ENCODE peak calls at places on chromosomes 7 and 10, in ten cellular contexts. A, Q, W, O, Y, S, M, I, H and P are unnamed samples.

GRCh38 chr10:47019546-47019945 is 108.3 kb downstream of the PTPN20 start:
- DNase-seq in A (no peak), Q (no peak), W (no peak), O (no peak), Y (no peak), S (no peak), M (no peak), I (no peak), H (no peak), P (no peak)

GRCh38 chr7:67621704-67622103 is 625.1 kb downstream of the TYW1 start:
- DNase-seq in A (no peak), Q (no peak), W (no peak), O (no peak), Y (no peak), S (no peak), M (no peak), I (no peak), H (no peak), P (no peak)

GRCh38 chr7:35424869-35425495 is 171.1 kb upstream of the TBX20 start:
- DNase-seq in A (peak; percentile 71), Q (peak; percentile 73), W (no peak), O (peak; percentile 65), Y (no peak), S (no peak), M (peak; percentile 75), I (peak; percentile 51), H (peak; percentile 53), P (peak; percentile 1)

GRCh38 chr10:83862723-83863122 is 276.6 kb upstream of the GHITM start:
- DNase-seq in A (no peak), Q (no peak), W (no peak), O (no peak), Y (no peak), S (no peak), M (no peak), I (no peak), H (no peak), P (no peak)

GRCh38 chr10:6671976-6672375 is 91.9 kb upstream of the PRKCQ start:
- DNase-seq in A (no peak), Q (no peak), W (no peak), O (no peak), Y (no peak), S (no peak), M (peak; percentile 48), I (no peak), H (peak; percentile 19), P (no peak)

GRCh38 chr10:120854388-120854787 is 3.2 kb downstream of the WDR11 start:
- DNase-seq in A (no peak), Q (no peak), W (no peak), O (no peak), Y (no peak), S (no peak), M (no peak), I (no peak), H (no peak), P (no peak)

GRCh38 chr7:100128602-100128963 is 1.8 kb downstream of the MBLAC1 start:
- DNase-seq in A (no peak), Q (no peak), W (no peak), O (no peak), Y (no peak), S (no peak), M (no peak), I (no peak), H (no peak), P (no peak)

GRCh38 chr10:103504181-103504783 is 10.8 kb downstream of the NEURL1 start:
- DNase-seq in A (peak; percentile 67), Q (peak; percentile 25), W (no peak), O (peak; percentile 34), Y (no peak), S (no peak), M (peak; percentile 93), I (no peak), H (peak; percentile 94), P (peak; percentile 39)

GRCh38 chr10:94066411-94066810 is 72.7 kb downstream of the PLCE1 start:
- DNase-seq in A (peak; percentile 78), Q (peak; percentile 60), W (no peak), O (no peak), Y (no peak), S (no peak), M (peak; percentile 66), I (no peak), H (peak; percentile 21), P (no peak)

GRCh38 chr7:149104749-149105148 is 14.2 kb upstream of the ZNF786 start:
- DNase-seq in A (no peak), Q (no peak), W (no peak), O (no peak), Y (no peak), S (no peak), M (no peak), I (no peak), H (no peak), P (no peak)

GRCh38 chr7:108452707-108453106 is 3.5 kb downstream of the NRCAM start:
- DNase-seq in A (peak; percentile 54), Q (peak; percentile 58), W (no peak), O (no peak), Y (no peak), S (no peak), M (peak; percentile 64), I (peak; percentile 58), H (peak; percentile 69), P (no peak)

GRCh38 chr7:13628231-13629001 is 361.1 kb downstream of the ETV1 start:
- DNase-seq in A (peak; percentile 9), Q (peak; percentile 52), W (no peak), O (no peak), Y (no peak), S (peak; percentile 6), M (peak; percentile 2), I (no peak), H (no peak), P (peak; percentile 44)

GRCh38 chr10:68067029-68067428 is 8.1 kb downstream of the HERC4 start:
- DNase-seq in A (peak; percentile 37), Q (no peak), W (no peak), O (no peak), Y (no peak), S (no peak), M (no peak), I (no peak), H (no peak), P (no peak)

GRCh38 chr7:80876894-80877414 is 41.9 kb downstream of the SEMA3C start:
- DNase-seq in A (peak; percentile 67), Q (peak; percentile 66), W (no peak), O (no peak), Y (no peak), S (no peak), M (no peak), I (no peak), H (no peak), P (peak; percentile 66)

GRCh38 chr10:85864866-85865526 is 501.6 kb downstream of the GRID1 start:
- DNase-seq in A (no peak), Q (no peak), W (no peak), O (no peak), Y (no peak), S (no peak), M (no peak), I (no peak), H (no peak), P (no peak)

GRCh38 chr10:66747451-66747850 is 178.4 kb upstream of the LRRTM3 start:
- DNase-seq in A (peak; percentile 90), Q (peak; percentile 48), W (no peak), O (no peak), Y (no peak), S (peak; percentile 75), M (peak; percentile 65), I (no peak), H (no peak), P (peak; percentile 38)

GRCh38 chr7:30238721-30239441 is 45.5 kb upstream of the ZNRF2 start:
- DNase-seq in A (peak; percentile 66), Q (peak; percentile 66), W (no peak), O (peak; percentile 88), Y (peak; percentile 41), S (no peak), M (peak; percentile 76), I (no peak), H (peak; percentile 7), P (no peak)

DNA sequence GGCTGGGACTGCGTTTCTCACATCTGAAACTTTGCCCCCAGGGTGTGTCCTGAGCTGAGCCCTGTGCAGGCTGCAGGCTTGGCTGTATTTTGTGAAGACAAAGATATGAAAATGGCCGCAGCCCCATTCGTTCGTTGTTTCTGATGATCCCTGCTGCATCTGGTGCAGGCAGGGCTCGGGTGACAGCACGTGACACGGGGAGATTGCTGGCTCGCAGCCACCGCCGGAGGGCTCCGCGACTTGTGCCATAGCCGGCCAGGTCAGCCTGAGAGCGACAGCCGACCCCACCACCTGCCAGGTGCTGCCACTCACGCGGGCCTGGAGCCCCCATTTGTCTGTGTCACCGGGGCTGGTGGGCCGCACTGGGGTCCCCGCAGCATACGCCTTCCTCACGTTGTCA is 81.3 kb downstream of the ZRANB1 start:
- DNase-seq in A (no peak), Q (no peak), W (no peak), O (peak; percentile 54), Y (no peak), S (no peak), M (no peak), I (no peak), H (no peak), P (no peak)
- H3K4me3 ChIP-seq in A (no peak overlapping the region), Q (no peak overlapping the region), W (no peak overlapping the region), O (peak overlapping the region; percentile 4), Y (no peak overlapping the region), S (no peak overlapping the region), M (no peak overlapping the region), I (no peak overlapping the region), H (no peak overlapping the region), P (no peak overlapping the region)

GRCh38 chr7:101743995-101744360 is 73.4 kb upstream of the CUX1 start:
- DNase-seq in A (no peak), Q (no peak), W (no peak), O (no peak), Y (no peak), S (no peak), M (no peak), I (peak; percentile 2), H (no peak), P (no peak)
- H3K4me3 ChIP-seq in A (no peak overlapping the region), Q (no peak overlapping the region), W (peak overlapping the region; percentile 44), O (peak overlapping the region; percentile 63), Y (peak overlapping the region; percentile 62), S (no peak overlapping the region), M (no peak overlapping the region), I (peak overlapping the region; percentile 59), H (no peak overlapping the region), P (no peak overlapping the region)

DNA sequence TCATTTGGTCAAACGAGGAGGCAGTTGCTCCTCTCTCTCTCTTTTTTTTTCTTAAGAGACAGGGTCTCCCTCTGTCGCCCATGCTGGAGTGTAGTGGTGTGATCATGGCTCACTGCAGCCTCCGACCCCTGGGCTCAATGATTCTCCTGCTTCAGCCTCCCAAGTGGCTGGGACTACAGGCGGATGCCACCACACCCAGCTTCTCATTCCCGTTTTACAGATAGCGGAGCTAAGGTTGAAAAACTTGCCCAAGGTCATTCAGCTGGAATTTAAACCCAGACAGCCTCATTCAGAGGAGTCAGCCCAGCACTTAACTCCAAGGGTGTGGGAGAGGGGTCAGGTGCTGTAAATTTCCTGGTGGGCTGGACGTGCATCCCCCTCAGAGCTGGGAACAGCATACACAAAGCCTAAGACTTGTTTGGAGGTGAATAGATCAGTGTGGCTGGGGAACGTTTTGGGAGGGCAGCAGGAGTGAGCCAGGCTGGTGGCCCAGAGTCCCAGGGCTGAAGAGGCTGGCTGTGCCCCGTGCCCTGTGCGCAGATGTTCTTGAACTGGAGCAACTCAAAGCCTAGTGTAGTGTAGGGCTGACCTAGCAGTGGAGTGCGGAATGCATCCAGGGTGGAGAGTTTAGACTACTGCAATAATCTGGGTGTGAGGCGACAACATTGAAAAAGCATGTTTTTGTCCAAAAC is 2.3 kb downstream of the HTRA1 start:
- DNase-seq in A (no peak), Q (no peak), W (no peak), O (no peak), Y (no peak), S (no peak), M (no peak), I (no peak), H (no peak), P (no peak)
- H3K4me3 ChIP-seq in A (peak overlapping the region; percentile 98), Q (peak overlapping the region; percentile 74), W (peak overlapping the region; percentile 85), O (no peak overlapping the region), Y (no peak overlapping the region), S (peak overlapping the region; percentile 61), M (peak overlapping the region; percentile 73), I (no peak overlapping the region), H (no peak overlapping the region), P (peak overlapping the region; percentile 85)

GRCh38 chr7:98341106-98341505 is 59.6 kb downstream of the BRI3 start:
- DNase-seq in A (peak; percentile 56), Q (peak; percentile 79), W (no peak), O (no peak), Y (no peak), S (peak; percentile 65), M (no peak), I (no peak), H (no peak), P (no peak)
- H3K4me3 ChIP-seq in A (no peak overlapping the region), Q (no peak overlapping the region), W (no peak overlapping the region), O (no peak overlapping the region), Y (no peak overlapping the region), S (no peak overlapping the region), M (no peak overlapping the region), I (no peak overlapping the region), H (no peak overlapping the region), P (no peak overlapping the region)